ENCODE peak calls at places on chromosomes 1 and 21, in four cellular contexts. E, O, B and Q are unnamed samples.

GRCh38 chr1:176271572-176271971 is 64.5 kb upstream of the COP1 start:
- DNase-seq in B (no peak), E (no peak), O (no peak), Q (no peak)

GRCh38 chr1:115062542-115063004 is 26.7 kb downstream of the TSPAN2 start:
- DNase-seq in O (peak; percentile 64), E (peak; percentile 78), B (no peak), Q (peak; percentile 23)

GRCh38 chr1:71857862-71858261 is 424.5 kb downstream of the NEGR1 start:
- DNase-seq in E (no peak), B (no peak), O (no peak), Q (no peak)

GRCh38 chr21:39908265-39908923 is 41.2 kb downstream of the PCP4 start:
- DNase-seq in B (peak; percentile 27), E (no peak), O (no peak), Q (no peak)

GRCh38 chr1:23577056-23577985 is 18.0 kb upstream of the ID3 start:
- DNase-seq in E (no peak), B (no peak), O (no peak), Q (peak; percentile 71)

GRCh38 chr21:37622755-37623543 is 256.4 kb downstream of the DYRK1A start:
- DNase-seq in E (no peak), B (no peak), O (no peak), Q (no peak)

GRCh38 chr1:212967767-212968166 is 17.4 kb downstream of the VASH2 start:
- DNase-seq in O (peak; percentile 14), E (no peak), B (peak; percentile 51), Q (peak; percentile 33)

GRCh38 chr1:97379387-97380075 is 541.3 kb downstream of the DPYD start:
- DNase-seq in O (no peak), B (no peak), E (no peak), Q (no peak)

GRCh38 chr1:89971600-89971999 is 23.3 kb upstream of the ZNF326 start:
- DNase-seq in E (no peak), B (no peak), O (no peak), Q (no peak)

GRCh38 chr1:24635195-24635843 is 7.8 kb upstream of the SRRM1 start:
- DNase-seq in E (no peak), O (peak; percentile 24), B (peak; percentile 75), Q (peak; percentile 77)

GRCh38 chr1:173852105-173852504 is 15.7 kb downstream of the GAS5 start:
- DNase-seq in E (no peak), B (no peak), O (no peak), Q (no peak)

GRCh38 chr21:37259426-37259825 is 7.7 kb downstream of the VPS26C start:
- DNase-seq in B (no peak), E (no peak), O (no peak), Q (no peak)

GRCh38 chr1:171485375-171486047 is at the start of gene PRRC2C:
- DNase-seq in B (peak; percentile 98), E (peak; percentile 96), O (peak; percentile 90), Q (peak; percentile 98)

GRCh38 chr1:65104854-65105540 is 43.0 kb upstream of the AK4 start:
- DNase-seq in E (no peak), O (no peak), B (no peak), Q (no peak)

GRCh38 chr21:45283611-45284455 is 3.9 kb downstream of the POFUT2 start:
- DNase-seq in B (no peak), E (no peak), O (no peak), Q (no peak)

GRCh38 chr1:177780096-177780700 is 189.7 kb downstream of the SEC16B start:
- DNase-seq in B (peak; percentile 57), O (peak; percentile 20), E (no peak), Q (peak; percentile 69)

GRCh38 chr1:70038025-70038424 is 167.4 kb downstream of the LRRC40 start:
- DNase-seq in O (peak; percentile 41), B (no peak), E (no peak), Q (no peak)

GRCh38 chr1:156801409-156802121 is 15.1 kb downstream of the SH2D2A start:
- DNase-seq in E (peak; percentile 34), B (no peak), O (no peak), Q (peak; percentile 30)

GRCh38 chr1:6094246-6094645 is 48.6 kb downstream of the KCNAB2 start:
- DNase-seq in E (no peak), B (no peak), O (no peak), Q (no peak)

GRCh38 chr1:183365676-183366075 is 52.5 kb downstream of the NMNAT2 start:
- DNase-seq in E (no peak), O (no peak), B (no peak), Q (no peak)

GRCh38 chr21:41993744-41994143 is 16.4 kb downstream of the ZBTB21 start:
- DNase-seq in E (no peak), B (no peak), O (no peak), Q (no peak)

GRCh38 chr1:6614019-6614952 is 755 bp downstream of the PHF13 start:
- DNase-seq in E (no peak), B (peak; percentile 78), O (no peak), Q (peak; percentile 74)

GRCh38 chr1:64242895-64243756 is 39.7 kb downstream of the UBE2U start:
- DNase-seq in E (no peak), B (peak; percentile 53), O (no peak), Q (peak; percentile 54)

GRCh38 chr1:202266061-202266765 is 72.6 kb downstream of the LGR6 start:
- DNase-seq in O (no peak), E (peak; percentile 15), B (no peak), Q (no peak)

DNA sequence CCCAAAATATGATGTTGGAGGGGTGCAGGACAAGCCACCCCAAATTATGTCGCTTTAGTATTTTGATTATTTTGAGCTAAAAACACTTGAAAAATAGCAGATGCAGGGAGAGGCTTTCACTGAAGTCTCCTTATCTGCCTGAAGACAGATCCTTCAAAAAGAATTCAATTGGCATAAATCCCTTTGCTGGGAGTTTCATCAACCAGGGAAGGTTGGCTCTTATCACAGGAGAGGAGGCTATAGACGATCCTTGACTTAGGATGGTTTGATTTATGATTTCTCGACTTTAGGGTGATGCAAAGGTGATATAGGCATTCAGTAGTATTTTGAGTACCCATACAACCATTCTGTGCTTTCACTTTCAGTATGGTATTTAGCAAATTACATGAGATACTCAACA is 97.8 kb upstream of the CAMK1G start:
- DNase-seq in O (no peak), E (no peak), B (no peak), Q (no peak)
- H3K27ac ChIP-seq in O (peak overlapping the region; percentile 56), E (no peak overlapping the region), B (no peak overlapping the region), Q (no peak overlapping the region)

GRCh38 chr21:43317254-43317748 is 109.6 kb downstream of the SIK1 start:
- DNase-seq in B (no peak), E (no peak), O (no peak), Q (no peak)
- H3K27ac ChIP-seq in B (no peak overlapping the region), E (no peak overlapping the region), O (no peak overlapping the region), Q (no peak overlapping the region)

GRCh38 chr1:161182214-161182613 is 4.9 kb upstream of the B4GALT3 start:
- DNase-seq in O (no peak), B (no peak), E (no peak), Q (no peak)
- H3K27ac ChIP-seq in O (peak overlapping the region; percentile 53), B (no peak overlapping the region), E (no peak overlapping the region), Q (no peak overlapping the region)

GRCh38 chr1:208052926-208053407 is 142.0 kb upstream of the CD34 start:
- DNase-seq in O (no peak), E (no peak), B (no peak), Q (no peak)
- H3K27ac ChIP-seq in O (no peak overlapping the region), E (no peak overlapping the region), B (no peak overlapping the region), Q (no peak overlapping the region)